ENCODE peak calls at places on chromosomes 6 and 20, in seven cellular contexts. C, Y, E, L, N, B and S are unnamed samples.
A peak's percentile ranks its signal among the peaks of the same experiment; 100 is the strongest.

GRCh38 chr6:140036176-140036575 is 661.7 kb upstream of the CITED2 start:
- DNase-seq in C (no peak), Y (no peak), E (no peak), L (no peak), N (no peak), B (no peak), S (no peak)

GRCh38 chr6:45756611-45757010 is 259.0 kb downstream of the CLIC5 start:
- DNase-seq in C (no peak), Y (no peak), E (no peak), L (no peak), N (no peak), B (no peak), S (no peak)

GRCh38 chr6:105326838-105327745 is 75.8 kb downstream of the PREP start:
- DNase-seq in C (peak; percentile 83), Y (peak; percentile 63), E (no peak), L (no peak), N (no peak), B (no peak), S (no peak)

GRCh38 chr20:5156670-5157448 is 30.1 kb downstream of the CDS2 start:
- DNase-seq in C (peak; percentile 74), Y (peak; percentile 74), E (no peak), L (no peak), N (no peak), B (no peak), S (no peak)

GRCh38 chr6:157774153-157775135 is 48.6 kb upstream of the SNX9 start:
- DNase-seq in C (no peak), Y (no peak), E (peak; percentile 92), L (peak; percentile 60), N (peak; percentile 50), B (no peak), S (no peak)

GRCh38 chr20:14915356-14915755 is 577.9 kb upstream of the FLRT3 start:
- DNase-seq in C (no peak), Y (peak; percentile 22), E (no peak), L (no peak), N (peak; percentile 61), B (no peak), S (no peak)

GRCh38 chr6:167726043-167726442 is 100.7 kb upstream of the AFDN start:
- DNase-seq in C (no peak), Y (no peak), E (no peak), L (peak; percentile 10), N (no peak), B (no peak), S (no peak)

GRCh38 chr6:136927313-136927712 is 5.2 kb downstream of the SLC35D3 start:
- DNase-seq in C (peak; percentile 10), Y (peak; percentile 13), E (no peak), L (peak; percentile 51), N (peak; percentile 46), B (peak; percentile 32), S (no peak)

GRCh38 chr6:19697744-19698290 is 139.4 kb upstream of the ID4 start:
- DNase-seq in C (peak; percentile 81), Y (peak; percentile 18), E (no peak), L (no peak), N (no peak), B (no peak), S (no peak)

GRCh38 chr20:48676795-48677447 is 150.9 kb downstream of the PREX1 start:
- DNase-seq in C (no peak), Y (no peak), E (no peak), L (no peak), N (no peak), B (no peak), S (no peak)

GRCh38 chr6:37323568-37323967 is 30.2 kb upstream of the RNF8 start:
- DNase-seq in C (peak; percentile 48), Y (peak; percentile 22), E (no peak), L (no peak), N (peak; percentile 32), B (no peak), S (no peak)

GRCh38 chr6:20875369-20875963 is 341.2 kb downstream of the CDKAL1 start:
- DNase-seq in C (peak; percentile 45), Y (peak; percentile 51), E (no peak), L (no peak), N (peak; percentile 62), B (no peak), S (peak; percentile 40)

GRCh38 chr20:15297059-15297875 is 959.9 kb upstream of the FLRT3 start:
- DNase-seq in C (no peak), Y (no peak), E (no peak), L (no peak), N (no peak), B (no peak), S (no peak)

GRCh38 chr20:19583532-19584175 is 174.4 kb upstream of the RIN2 start:
- DNase-seq in C (peak; percentile 5), Y (peak; percentile 21), E (peak; percentile 66), L (peak; percentile 91), N (peak; percentile 67), B (peak; percentile 64), S (peak; percentile 48)

GRCh38 chr6:111306104-111306888 is 176.7 kb downstream of the REV3L start:
- DNase-seq in C (no peak), Y (no peak), E (no peak), L (no peak), N (no peak), B (no peak), S (no peak)

GRCh38 chr6:99334526-99335127 is 14.8 kb downstream of the FAXC start:
- DNase-seq in C (peak; percentile 66), Y (peak; percentile 63), E (peak; percentile 35), L (peak; percentile 37), N (peak; percentile 42), B (peak; percentile 26), S (peak; percentile 12)

GRCh38 chr6:145968051-145968450 is 3.9 kb upstream of the SHPRH start:
- DNase-seq in C (no peak), Y (no peak), E (no peak), L (no peak), N (no peak), B (no peak), S (no peak)

GRCh38 chr6:149499066-149499465 is 14.3 kb upstream of the ZC3H12D start:
- DNase-seq in C (peak; percentile 98), Y (peak; percentile 95), E (no peak), L (no peak), N (no peak), B (no peak), S (no peak)

GRCh38 chr20:52783769-52784168 is 188.4 kb upstream of the TSHZ2 start:
- DNase-seq in C (no peak), Y (peak; percentile 4), E (peak; percentile 28), L (peak; percentile 59), N (no peak), B (no peak), S (peak; percentile 12)

GRCh38 chr20:45861157-45862075 is 4.0 kb downstream of the ZSWIM3 start:
- DNase-seq in C (no peak), Y (no peak), E (no peak), L (no peak), N (no peak), B (no peak), S (no peak)

GRCh38 chr6:115901896-115902295 is 158.8 kb downstream of the FRK start:
- DNase-seq in C (no peak), Y (no peak), E (no peak), L (no peak), N (no peak), B (no peak), S (no peak)

DNA sequence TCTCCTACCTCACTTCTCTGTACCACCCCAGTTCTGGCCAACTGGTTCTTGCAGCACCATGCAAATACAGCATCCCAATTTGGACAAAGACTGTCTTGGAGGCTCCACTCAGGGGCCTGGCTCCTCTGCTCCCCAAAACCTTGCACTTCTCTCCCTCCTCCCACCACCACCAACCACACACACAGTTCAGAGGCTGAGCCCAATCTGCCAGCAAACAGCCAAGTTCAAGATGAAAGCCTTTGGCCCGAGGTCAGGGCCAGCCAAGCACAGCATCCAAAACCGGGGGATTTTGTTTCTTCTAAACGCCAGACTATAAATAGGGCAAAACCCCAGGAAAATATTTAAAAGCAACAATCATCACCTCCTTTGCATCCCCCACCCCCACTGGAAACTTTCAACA is 5.7 kb downstream of the KCNK5 start:
- DNase-seq in C (no peak), Y (no peak), E (no peak), L (peak; percentile 12), N (no peak), B (no peak), S (no peak)
- H3K4me1 ChIP-seq in C (no peaks in the 10 kb centered on the region), Y (no peaks in the 10 kb centered on the region), E (peaks cover 82% of the 10 kb centered on the region), L (peaks cover 25% of the 10 kb centered on the region), N (no peaks in the 10 kb centered on the region), B (peaks cover 36% of the 10 kb centered on the region), S (no peaks in the 10 kb centered on the region)

GRCh38 chr6:125001684-125002083 is 39.4 kb downstream of the RNF217 start:
- DNase-seq in C (no peak), Y (peak; percentile 50), E (no peak), L (no peak), N (no peak), B (no peak), S (no peak)
- H3K4me2 ChIP-seq in C (peak overlapping the region; percentile 69), Y (no peak overlapping the region), E (no peak overlapping the region), L (no peak overlapping the region), N (peak overlapping the region; percentile 65), B (peak overlapping the region; percentile 75), S (no peak overlapping the region)

DNA sequence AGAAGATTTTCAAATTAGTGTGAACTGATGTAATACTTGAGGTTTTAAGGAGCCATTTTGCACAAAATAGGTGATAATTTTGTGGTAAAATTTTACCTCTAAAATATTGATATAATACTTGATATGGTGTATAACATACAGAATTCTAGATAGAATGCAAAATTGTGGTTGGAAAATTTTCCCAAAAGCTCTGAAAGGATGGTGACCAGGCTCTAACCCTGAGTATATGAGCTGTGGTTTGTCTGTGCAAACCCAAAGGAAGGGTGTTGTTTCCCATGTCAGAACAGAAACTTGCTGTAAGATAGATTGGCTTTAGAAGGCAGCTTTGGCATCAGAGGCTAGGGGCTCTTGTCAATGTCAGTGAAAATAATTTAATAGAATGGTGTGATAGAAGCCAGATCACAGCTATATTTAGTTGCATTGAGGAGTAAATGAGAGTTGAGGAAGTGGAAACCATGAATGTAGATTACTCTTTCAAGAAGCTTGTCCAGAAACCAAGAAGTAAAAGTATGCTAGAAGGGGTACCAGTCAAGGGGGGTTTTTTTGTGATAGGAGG is 257.7 kb downstream of the FARS2 start:
- DNase-seq in C (no peak), Y (peak; percentile 58), E (no peak), L (no peak), N (no peak), B (no peak), S (no peak)
- H3K27ac ChIP-seq in C (no peak overlapping the region), Y (no peak overlapping the region), E (no peak overlapping the region), L (no peak overlapping the region), N (peak overlapping the region; percentile 62), B (no peak overlapping the region), S (no peak overlapping the region)

GRCh38 chr6:164505425-164505824 is 804.0 kb downstream of the C6orf118 start:
- DNase-seq in C (no peak), Y (no peak), E (no peak), L (no peak), N (no peak), B (no peak), S (no peak)
- H3K4me1 ChIP-seq in C (no peaks in the 10 kb centered on the region), Y (no peaks in the 10 kb centered on the region), E (no peaks in the 10 kb centered on the region), L (no peaks in the 10 kb centered on the region), N (no peaks in the 10 kb centered on the region), B (no peaks in the 10 kb centered on the region), S (no peaks in the 10 kb centered on the region)